ENCODE peak calls at places on chromosome 17, in nine cellular contexts. Z is HL-60; V is sigmoid colon; A is H9; P is AG04450; G is prostate gland; D is testis; X is CD4-positive, CD25-positive, alpha-beta regulatory T cell; J is neuronal stem cell. S is an unnamed sample.

GRCh38 chr17:48373130-48373844 is 56.7 kb downstream of the SKAP1 start:
- DNase-seq in Z (no peak), V (no peak), A (no peak), P (no peak), G (no peak), D (no peak), X (no peak), J (no peak), S (no peak)

GRCh38 chr17:8117980-8118768 is at the start of gene ALOXE3:
- DNase-seq in Z (no peak), V (peak), A (peak), P (no peak), G (peak), D (no peak), X (no peak), J (peak), S (peak)

GRCh38 chr17:64202683-64203430 is 60.2 kb downstream of the TEX2 start:
- DNase-seq in Z (no peak), V (no peak), A (no peak), P (no peak), G (no peak), D (no peak), X (no peak), J (no peak), S (no peak)

GRCh38 chr17:50588391-50589111 is 28.0 kb downstream of the CACNA1G start:
- DNase-seq in Z (no peak), V (no peak), A (no peak), P (no peak), G (no peak), D (peak), X (no peak), J (no peak), S (no peak)

GRCh38 chr17:37762669-37763068 is 17.8 kb upstream of the HNF1B start:
- DNase-seq in Z (no peak), V (no peak), A (no peak), P (no peak), G (no peak), D (no peak), X (no peak), J (no peak), S (no peak)

GRCh38 chr17:66691644-66692500 is 143.0 kb upstream of the CACNG5 start:
- DNase-seq in Z (no peak), V (no peak), A (peak), P (peak), G (no peak), D (peak), X (no peak), J (no peak), S (no peak)

GRCh38 chr17:39632153-39632941 is 4.6 kb upstream of the STARD3 start:
- DNase-seq in Z (no peak), V (peak), A (no peak), P (no peak), G (peak), D (peak), X (no peak), J (no peak), S (no peak)

GRCh38 chr17:79659376-79659775 is 48.5 kb upstream of the RBFOX3 start:
- DNase-seq in Z (no peak), V (no peak), A (peak), P (no peak), G (peak), D (no peak), X (no peak), J (no peak), S (no peak)

GRCh38 chr17:41307647-41308046 is 1.5 kb downstream of the KRTAP16-1 start:
- DNase-seq in Z (peak), V (no peak), A (no peak), P (no peak), G (no peak), D (no peak), X (no peak), J (no peak), S (no peak)

GRCh38 chr17:33874617-33875060 is 380.4 kb upstream of the CCL2 start:
- DNase-seq in Z (peak), V (no peak), A (no peak), P (no peak), G (no peak), D (no peak), X (no peak), J (no peak), S (peak)

GRCh38 chr17:80652751-80653330 is 108.2 kb downstream of the RPTOR start:
- DNase-seq in Z (no peak), V (no peak), A (no peak), P (no peak), G (no peak), D (no peak), X (no peak), J (no peak), S (no peak)

GRCh38 chr17:34366051-34366450 is 3.0 kb upstream of the CCL1 start:
- DNase-seq in Z (peak), V (no peak), A (peak), P (no peak), G (no peak), D (no peak), X (no peak), J (no peak), S (no peak)

GRCh38 chr17:44044092-44044491 is 22.4 kb downstream of the LSM12 start:
- DNase-seq in Z (no peak), V (no peak), A (no peak), P (no peak), G (no peak), D (no peak), X (no peak), J (no peak), S (no peak)

DNA sequence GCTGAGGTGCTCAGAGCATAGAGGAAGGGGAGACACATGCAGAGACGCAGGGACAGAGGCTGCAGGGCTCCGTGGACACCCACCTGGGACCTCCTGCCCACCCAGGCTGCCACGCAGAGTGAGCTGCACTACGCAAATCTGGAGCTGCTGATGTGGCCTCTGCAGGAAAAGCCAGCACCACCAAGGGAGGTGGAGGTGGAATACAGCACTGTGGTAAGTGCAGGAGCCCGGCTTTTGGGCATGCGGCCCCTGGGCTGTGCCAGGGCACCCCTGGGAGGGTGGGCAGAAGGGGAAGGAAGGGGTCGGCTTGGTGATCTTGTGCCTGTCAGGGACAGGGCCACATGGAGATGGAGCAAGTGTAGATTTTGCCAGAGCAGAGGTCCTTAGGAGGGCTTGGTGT is 15.2 kb downstream of the CD300A start:
- DNase-seq in Z (no peak), V (no peak), A (no peak), P (no peak), G (no peak), D (no peak), X (no peak), J (no peak), S (no peak)
- H3K27ac ChIP-seq in Z (no peak), V (no peak), A (no peak), P (no peak), G (no peak), D (no peak), X (no peak), J (no peak), S (no peak)

GRCh38 chr17:28492352-28493310 is 13.5 kb upstream of the FOXN1 start:
- DNase-seq in Z (no peak), V (no peak), A (no peak), P (no peak), G (no peak), D (no peak), X (no peak), J (no peak), S (no peak)

GRCh38 chr17:28494445-28495188 is 11.5 kb upstream of the FOXN1 start:
- DNase-seq in Z (peak), V (peak), A (peak), P (peak), G (peak), D (peak), X (peak), J (peak), S (peak)

GRCh38 chr17:28493467-28493866 is 12.7 kb upstream of the FOXN1 start:
- DNase-seq in Z (no peak), V (no peak), A (no peak), P (peak), G (no peak), D (no peak), X (no peak), J (no peak), S (no peak)

GRCh38 chr17:28497931-28498330 is 8.2 kb upstream of the FOXN1 start:
- DNase-seq in Z (no peak), V (no peak), A (peak), P (no peak), G (peak), D (no peak), X (no peak), J (no peak), S (no peak)

GRCh38 chr17:28495626-28496025 is 10.5 kb upstream of the FOXN1 start:
- DNase-seq in Z (no peak), V (no peak), A (no peak), P (no peak), G (no peak), D (no peak), X (no peak), J (no peak), S (no peak)
- H3K27ac ChIP-seq in Z (no peak), V (no peak), A (no peak), P (no peak), G (no peak), D (no peak), X (no peak), J (no peak), S (no peak)

GRCh38 chr17:6633263-6633662 is 7.2 kb downstream of the KIAA0753 start:
- DNase-seq in Z (no peak), V (no peak), A (no peak), P (no peak), G (no peak), D (no peak), X (no peak), J (no peak), S (no peak)
- H3K27ac ChIP-seq in Z (no peak), V (no peak), A (no peak), P (no peak), G (no peak), D (no peak), X (no peak), J (no peak), S (no peak)

DNA sequence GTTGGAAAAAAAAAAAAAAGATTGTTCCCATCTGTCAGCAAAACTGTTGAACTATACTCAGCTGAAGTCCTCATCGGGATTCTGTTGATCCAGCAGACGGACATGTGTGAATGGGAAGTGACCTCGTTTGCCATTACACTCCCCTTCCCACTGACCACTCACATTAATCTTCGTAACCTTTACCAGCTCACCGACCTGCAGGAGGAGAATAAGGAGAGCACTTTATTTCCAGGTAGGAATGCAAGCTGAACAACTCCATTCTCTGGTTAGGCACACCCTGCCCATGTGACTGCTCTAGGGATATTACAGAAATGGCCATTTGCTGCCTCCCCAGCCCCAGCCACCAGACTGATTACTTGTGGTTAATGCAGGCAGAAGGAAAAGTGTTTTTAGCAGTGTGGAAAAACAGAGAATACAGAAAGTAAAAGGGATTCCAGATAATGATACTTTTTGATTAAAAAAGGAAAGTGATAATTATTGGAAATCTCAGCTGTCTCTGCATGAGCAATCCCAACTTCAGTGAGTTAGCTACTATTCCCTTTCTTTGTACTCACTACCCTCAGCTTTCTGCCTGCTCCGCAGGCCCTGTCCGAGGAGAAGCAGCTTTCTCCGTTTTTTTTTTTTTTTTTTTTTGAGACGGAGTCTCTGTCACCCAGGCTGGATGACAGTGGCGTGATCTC is 23.6 kb upstream of the YWHAE start:
- DNase-seq in Z (no peak), V (no peak), A (no peak), P (no peak), G (no peak), D (no peak), X (no peak), J (no peak), S (no peak)
- H3K27ac ChIP-seq in Z (no peak), V (peak), A (no peak), P (peak), G (no peak), D (no peak), X (no peak), J (no peak), S (no peak)

GRCh38 chr17:489758-490329 is 137.2 kb upstream of the RPH3AL start:
- DNase-seq in Z (no peak), V (peak), A (peak), P (no peak), G (no peak), D (peak), X (peak), J (peak), S (peak)
- H3K27ac ChIP-seq in Z (peak), V (peak), A (no peak), P (peak), G (peak), D (peak), X (peak), J (no peak), S (peak)

GRCh38 chr17:49510059-49510719 is 15.1 kb downstream of the NGFR start:
- DNase-seq in Z (no peak), V (no peak), A (no peak), P (no peak), G (no peak), D (no peak), X (no peak), J (no peak), S (no peak)

GRCh38 chr17:49506282-49506681 is 11.2 kb downstream of the NGFR start:
- DNase-seq in Z (no peak), V (no peak), A (no peak), P (no peak), G (no peak), D (no peak), X (no peak), J (no peak), S (no peak)

GRCh38 chr17:49508891-49509587 is 13.9 kb downstream of the NGFR start:
- DNase-seq in Z (no peak), V (no peak), A (no peak), P (no peak), G (no peak), D (no peak), X (no peak), J (no peak), S (no peak)

GRCh38 chr17:49509588-49509917 is 14.5 kb downstream of the NGFR start:
- DNase-seq in Z (no peak), V (no peak), A (no peak), P (no peak), G (no peak), D (no peak), X (no peak), J (no peak), S (no peak)

DNA sequence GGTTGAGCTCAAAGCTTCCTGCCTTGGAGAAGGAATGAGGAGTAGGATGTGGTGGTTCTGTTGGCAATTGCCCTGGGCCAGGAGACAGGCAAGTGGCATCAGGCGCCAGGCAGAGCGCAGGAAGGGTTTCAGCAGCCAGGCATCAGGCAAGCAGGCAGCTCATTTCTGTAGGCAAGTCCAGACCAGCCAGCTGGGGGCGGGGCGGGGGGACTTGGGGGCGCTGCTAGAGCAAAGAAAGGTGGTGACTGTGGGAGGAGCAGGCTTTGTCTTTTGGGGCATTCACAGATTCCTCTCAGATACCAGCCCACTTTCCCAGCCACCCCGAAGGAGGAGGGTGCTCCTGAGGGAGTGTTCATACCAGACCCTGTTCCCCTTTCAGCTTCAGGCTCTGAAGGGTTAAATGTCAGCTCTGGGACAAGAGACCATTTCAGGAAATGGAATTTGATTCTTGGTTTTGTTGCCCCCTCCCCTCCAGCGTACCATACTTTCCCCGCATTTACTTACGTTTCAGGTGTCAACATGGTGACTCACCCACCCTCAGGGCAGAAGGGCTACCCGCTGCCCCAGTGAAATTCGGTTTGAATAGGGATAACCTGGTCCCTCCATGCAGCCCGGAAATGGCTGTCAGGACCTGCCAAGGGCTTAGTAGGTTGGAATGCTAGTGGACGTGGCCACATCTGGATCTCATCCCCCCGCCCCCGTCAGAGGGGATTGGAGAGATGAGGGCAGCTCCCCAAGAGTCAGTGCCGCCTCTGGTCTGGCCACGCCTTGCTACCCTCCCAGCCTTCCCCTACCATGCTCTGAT is 13.2 kb downstream of the NGFR start:
- DNase-seq in Z (no peak), V (no peak), A (peak), P (no peak), G (peak), D (no peak), X (no peak), J (peak), S (no peak)
- H3K27ac ChIP-seq in Z (no peak), V (no peak), A (no peak), P (no peak), G (peak), D (no peak), X (no peak), J (peak), S (no peak)

GRCh38 chr17:6070280-6070894 is at the start of gene WSCD1:
- DNase-seq in Z (no peak), V (no peak), A (no peak), P (no peak), G (no peak), D (peak), X (no peak), J (no peak), S (peak)
- H3K27ac ChIP-seq in Z (no peak), V (no peak), A (no peak), P (no peak), G (no peak), D (no peak), X (no peak), J (no peak), S (no peak)

S was measured in right cardiac atrium.